ENCODE peak calls at places on chromosomes 13 and 19, in six cellular contexts. I, R, J, C, A and Z are unnamed samples.

GRCh38 chr13:58043971-58044370 is 412.4 kb downstream of the PCDH17 start:
- DNase-seq in I (no peak), R (no peak), J (no peak), C (no peak), A (no peak), Z (no peak)

GRCh38 chr13:60226507-60226906 is 62.8 kb upstream of the DIAPH3 start:
- DNase-seq in I (peak; percentile 28), R (no peak), J (no peak), C (peak; percentile 76), A (peak; percentile 15), Z (peak; percentile 47)

GRCh38 chr19:17841810-17842662 is 5.7 kb downstream of the JAK3 start:
- DNase-seq in I (peak; percentile 95), R (no peak), J (peak; percentile 99), C (peak; percentile 95), A (no peak), Z (peak; percentile 63)

GRCh38 chr13:46655727-46656180 is 102.8 kb downstream of the LRCH1 start:
- DNase-seq in I (no peak), R (no peak), J (no peak), C (no peak), A (no peak), Z (no peak)

GRCh38 chr19:18772620-18773587 is 18.2 kb downstream of the COMP start:
- DNase-seq in I (no peak), R (no peak), J (no peak), C (no peak), A (no peak), Z (no peak)

GRCh38 chr13:47545630-47546029 is 455.4 kb downstream of the SUCLA2 start:
- DNase-seq in I (no peak), R (no peak), J (no peak), C (no peak), A (no peak), Z (no peak)

GRCh38 chr19:5693195-5694166 is 3.4 kb downstream of the RPL36 start:
- DNase-seq in I (no peak), R (no peak), J (no peak), C (no peak), A (no peak), Z (no peak)

GRCh38 chr19:46631481-46631880 is 4.5 kb downstream of the GNG8 start:
- DNase-seq in I (no peak), R (no peak), J (no peak), C (no peak), A (no peak), Z (peak; percentile 61)

GRCh38 chr19:17293605-17294004 is 9.6 kb downstream of the ABHD8 start:
- DNase-seq in I (no peak), R (no peak), J (no peak), C (no peak), A (no peak), Z (no peak)

GRCh38 chr19:3161453-3161852 is 17.1 kb upstream of the S1PR4 start:
- DNase-seq in I (no peak), R (no peak), J (no peak), C (peak; percentile 34), A (no peak), Z (peak; percentile 43)

GRCh38 chr13:39448831-39449230 is 154.2 kb downstream of the LHFPL6 start:
- DNase-seq in I (no peak), R (no peak), J (no peak), C (no peak), A (no peak), Z (no peak)

DNA sequence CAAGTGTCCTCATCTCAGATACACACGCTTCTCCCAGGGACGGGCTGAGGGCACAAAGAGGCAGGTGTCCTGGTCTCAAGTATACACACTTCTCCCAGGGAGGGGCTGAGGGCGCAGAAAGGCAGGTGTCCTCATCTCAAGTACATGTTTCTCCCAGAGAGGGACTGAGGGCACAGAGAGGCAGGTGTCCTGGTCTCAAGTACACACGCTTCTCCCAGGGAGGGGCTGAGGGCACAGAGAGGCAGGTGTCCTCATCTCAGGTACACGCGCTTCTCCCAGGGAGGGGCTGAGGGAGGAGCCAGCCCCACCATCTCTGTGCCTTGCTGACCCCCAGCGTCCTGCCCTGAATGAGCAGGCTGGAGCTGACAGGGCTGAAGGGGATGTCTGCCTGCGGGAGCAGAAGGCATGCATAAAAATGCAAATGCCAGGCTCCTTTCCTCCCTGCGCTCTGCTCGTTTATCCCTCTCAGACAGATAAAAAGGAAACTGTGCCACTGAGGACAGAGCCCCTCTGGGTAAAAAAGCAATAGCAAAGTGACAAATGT is 96.1 kb upstream of the UQCRFS1 start:
- DNase-seq in I (no peak), R (no peak), J (peak; percentile 60), C (no peak), A (no peak), Z (no peak)
- TF ChIP-seq RFX5 in I (no peak), R (no peak), J (no peak), C (no peak), A (no peak), Z (no peak)

DNA sequence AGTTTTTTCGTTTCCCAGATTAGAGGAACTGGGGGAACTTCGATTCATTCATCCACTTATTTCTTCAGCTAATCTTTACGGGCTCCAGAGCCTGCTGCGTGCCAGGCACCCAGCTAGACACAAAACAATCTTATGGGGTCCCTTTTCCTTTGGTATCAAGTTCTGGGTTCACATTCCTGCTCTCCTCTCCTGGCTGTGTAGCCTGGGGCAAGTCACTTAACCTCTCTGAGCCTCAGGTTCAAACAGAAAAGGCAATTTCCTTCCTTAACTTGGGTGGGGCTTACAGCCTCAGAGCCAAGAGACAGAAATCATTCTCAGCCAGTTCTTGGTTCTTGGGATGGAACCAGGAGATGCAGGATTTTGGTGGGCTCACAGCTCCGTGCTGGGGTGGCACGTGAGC is 5.9 kb downstream of the SHD start:
- DNase-seq in I (no peak), R (no peak), J (no peak), C (no peak), A (no peak), Z (no peak)
- TF ChIP-seq CEBPB in I (no peak), R (no peak), J (no peak), C (no peak), A (no peak), Z (no peak)

GRCh38 chr19:42595550-42596172 is 937 bp upstream of the CEACAM8 start:
- DNase-seq in I (no peak), R (no peak), J (no peak), C (no peak), A (no peak), Z (no peak)

GRCh38 chr19:42601811-42602443 is 7.2 kb upstream of the CEACAM8 start:
- DNase-seq in I (peak; percentile 31), R (no peak), J (no peak), C (peak; percentile 41), A (peak; percentile 9), Z (peak; percentile 24)

GRCh38 chr19:42594617-42595489 is at the start of gene CEACAM8:
- DNase-seq in I (no peak), R (no peak), J (no peak), C (no peak), A (no peak), Z (no peak)

GRCh38 chr19:42596391-42597071 is 1.8 kb upstream of the CEACAM8 start:
- DNase-seq in I (peak; percentile 36), R (no peak), J (peak; percentile 82), C (peak; percentile 47), A (no peak), Z (no peak)
- TF ChIP-seq RFX5 in I (no peak), R (no peak), J (no peak), C (no peak), A (no peak), Z (no peak)

GRCh38 chr19:883661-884211 is 9.3 kb downstream of the MED16 start:
- DNase-seq in I (no peak), R (no peak), J (no peak), C (no peak), A (no peak), Z (no peak)

GRCh38 chr19:882871-883497 is 10.0 kb downstream of the MED16 start:
- DNase-seq in I (no peak), R (no peak), J (no peak), C (no peak), A (no peak), Z (no peak)

GRCh38 chr19:885536-886224 is 7.3 kb downstream of the MED16 start:
- DNase-seq in I (no peak), R (no peak), J (no peak), C (no peak), A (no peak), Z (no peak)

GRCh38 chr19:887072-887471 is 5.9 kb downstream of the MED16 start:
- DNase-seq in I (no peak), R (no peak), J (no peak), C (no peak), A (peak; percentile 38), Z (peak; percentile 67)

GRCh38 chr19:884420-885211 is 8.4 kb downstream of the MED16 start:
- DNase-seq in I (no peak), R (no peak), J (no peak), C (no peak), A (no peak), Z (no peak)
- TF ChIP-seq CEBPB in I (no peak), R (no peak), J (no peak), C (no peak), A (no peak), Z (no peak)

GRCh38 chr19:40716031-40716654 is 543 bp downstream of the COQ8B start:
- DNase-seq in I (peak; percentile 93), R (peak; percentile 26), J (peak; percentile 49), C (peak; percentile 79), A (no peak), Z (peak; percentile 95)
- TF ChIP-seq RFX5 in I (no peak), R (no peak), J (no peak), C (no peak), A (no peak), Z (peak; percentile 8)

GRCh38 chr19:1883784-1884183 is 1.5 kb downstream of the ABHD17A start:
- DNase-seq in I (no peak), R (no peak), J (no peak), C (no peak), A (no peak), Z (no peak)
- TF ChIP-seq CEBPB in I (no peak), R (no peak), J (no peak), C (no peak), A (no peak), Z (no peak)

GRCh38 chr19:53130506-53130905 is 2.2 kb downstream of the ZNF415 start:
- DNase-seq in I (no peak), R (no peak), J (no peak), C (no peak), A (no peak), Z (no peak)

GRCh38 chr19:53136432-53136831 is 3.7 kb upstream of the ZNF415 start:
- DNase-seq in I (no peak), R (no peak), J (no peak), C (no peak), A (no peak), Z (no peak)

GRCh38 chr19:53131085-53131484 is 1.6 kb downstream of the ZNF415 start:
- DNase-seq in I (no peak), R (no peak), J (no peak), C (no peak), A (no peak), Z (no peak)

GRCh38 chr19:53131732-53132131 is 978 bp downstream of the ZNF415 start:
- DNase-seq in I (no peak), R (no peak), J (no peak), C (no peak), A (no peak), Z (no peak)

GRCh38 chr19:53132231-53132991 is at the start of gene ZNF415:
- DNase-seq in I (no peak), R (no peak), J (peak; percentile 83), C (no peak), A (no peak), Z (peak; percentile 67)
- TF ChIP-seq RFX5 in I (no peak), R (no peak), J (no peak), C (no peak), A (no peak), Z (no peak)